ENCODE peak calls at places on chromosomes 4 and X, in seven cellular contexts. B is fibroblast of lung, D is left ventricle myocardium inferior, H is uterus, X is heart left ventricle, S is SK-N-SH, J is pancreas. O is an unnamed sample. For H3K27me3 and H3K4me1, the result is how much of the 10 kb centered on the place peaks cover.

GRCh38 chr4:26871611-26872010 is 11.0 kb downstream of the STIM2 start:
- DNase-seq in B (peak), D (no peak), H (no peak), X (no peak), S (peak), J (no peak), O (no peak)

GRCh38 chr4:15182600-15183222 is 180.4 kb downstream of the CPEB2 start:
- DNase-seq in B (peak), D (no peak), H (no peak), X (no peak), S (no peak), J (no peak), O (no peak)

GRCh38 chrX:153624196-153625091 is 22.6 kb upstream of the DUSP9 start:
- DNase-seq in B (no peak), D (no peak), H (no peak), X (no peak), S (no peak), J (peak), O (no peak)

GRCh38 chrX:14886252-14886651 is 13.0 kb downstream of the MOSPD2 start:
- DNase-seq in B (no peak), D (no peak), H (no peak), X (no peak), S (no peak), J (no peak), O (no peak)

GRCh38 chr4:103422467-103423219 is 224.5 kb upstream of the CENPE start:
- DNase-seq in B (no peak), D (no peak), H (no peak), X (no peak), S (no peak), J (no peak), O (no peak)

GRCh38 chr4:32684160-32684559 is 1964.0 kb downstream of the PCDH7 start:
- DNase-seq in B (no peak), D (no peak), H (no peak), X (no peak), S (no peak), J (no peak), O (no peak)

GRCh38 chrX:104351173-104351769 is 96.5 kb upstream of the ESX1 start:
- DNase-seq in B (peak), D (no peak), H (no peak), X (no peak), S (no peak), J (no peak), O (no peak)

GRCh38 chr4:152680988-152681731 is 1.4 kb upstream of the TMEM154 start:
- DNase-seq in B (peak), D (no peak), H (no peak), X (no peak), S (no peak), J (no peak), O (no peak)

GRCh38 chr4:70505152-70505748 is 13.1 kb upstream of the AMTN start:
- DNase-seq in B (peak), D (no peak), H (no peak), X (peak), S (peak), J (peak), O (peak)

GRCh38 chr4:186189656-186190055 is 1.7 kb upstream of the CYP4V2 start:
- DNase-seq in B (no peak), D (no peak), H (no peak), X (no peak), S (no peak), J (no peak), O (no peak)

GRCh38 chr4:45662996-45663395 is 460.9 kb downstream of the GABRG1 start:
- DNase-seq in B (peak), D (peak), H (no peak), X (no peak), S (no peak), J (peak), O (peak)

GRCh38 chr4:143417679-143418403 is 81.2 kb downstream of the GAB1 start:
- DNase-seq in B (no peak), D (no peak), H (no peak), X (no peak), S (no peak), J (no peak), O (no peak)

GRCh38 chrX:64093761-64094160 is 111.7 kb downstream of the AMER1 start:
- DNase-seq in B (no peak), D (no peak), H (no peak), X (no peak), S (peak), J (no peak), O (no peak)

GRCh38 chr4:101256222-101256621 is 91.1 kb downstream of the PPP3CA start:
- DNase-seq in B (no peak), D (no peak), H (no peak), X (no peak), S (no peak), J (no peak), O (no peak)

GRCh38 chrX:150683536-150684146 is 9.6 kb upstream of the MTMR1 start:
- DNase-seq in B (no peak), D (no peak), H (no peak), X (no peak), S (peak), J (no peak), O (no peak)

GRCh38 chr4:86737244-86737643 is 111.9 kb downstream of the SLC10A6 start:
- DNase-seq in B (no peak), D (no peak), H (no peak), X (no peak), S (no peak), J (no peak), O (no peak)

GRCh38 chrX:129714581-129714980 is 24.2 kb upstream of the XPNPEP2 start:
- DNase-seq in B (no peak), D (no peak), H (no peak), X (no peak), S (no peak), J (no peak), O (no peak)

GRCh38 chr4:61152433-61152832 is 47.7 kb upstream of the ADGRL3 start:
- DNase-seq in B (no peak), D (no peak), H (no peak), X (no peak), S (no peak), J (no peak), O (no peak)

GRCh38 chrX:13688772-13689518 is at the start of gene RAB9A:
- DNase-seq in B (peak), D (peak), H (peak), X (peak), S (peak), J (peak), O (peak)

DNA sequence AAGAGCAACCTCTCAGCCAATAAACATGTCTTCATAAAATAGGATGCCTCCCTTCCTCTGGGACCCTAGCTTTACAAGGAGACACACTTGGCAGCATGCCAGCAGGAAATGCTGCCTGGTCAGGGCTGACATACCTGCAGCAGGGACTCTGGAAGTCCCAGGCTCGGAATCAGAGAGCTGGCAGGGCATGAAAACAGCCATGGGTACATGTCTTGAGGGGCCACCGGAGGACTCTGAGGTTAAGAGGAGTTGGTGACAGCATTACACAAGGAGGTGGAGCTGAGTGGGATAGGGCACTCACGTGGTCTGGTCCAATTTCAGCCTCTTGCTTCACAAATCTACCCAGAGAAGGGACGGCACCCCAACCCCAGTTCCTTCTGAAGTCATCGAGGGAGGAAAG is 15.7 kb downstream of the MSX1 start:
- DNase-seq in B (no peak), D (no peak), H (no peak), X (no peak), S (no peak), J (no peak), O (no peak)
- H3K27me3 ChIP-seq in B (under half), D (half or more), H (under half), X (half or more), S (half or more), J (under half), O (half or more)

GRCh38 chr4:56181140-56181950 is 205.9 kb downstream of the AASDH start:
- DNase-seq in B (peak), D (no peak), H (no peak), X (no peak), S (no peak), J (no peak), O (no peak)

GRCh38 chr4:56186808-56187523 is 200.3 kb downstream of the AASDH start:
- DNase-seq in B (no peak), D (no peak), H (no peak), X (no peak), S (no peak), J (no peak), O (no peak)

GRCh38 chr4:56182356-56182755 is 204.9 kb downstream of the AASDH start:
- DNase-seq in B (no peak), D (no peak), H (no peak), X (no peak), S (no peak), J (no peak), O (no peak)

GRCh38 chr4:56184214-56184613 is 203.1 kb downstream of the AASDH start:
- DNase-seq in B (no peak), D (no peak), H (no peak), X (no peak), S (no peak), J (no peak), O (no peak)

GRCh38 chr4:56183344-56183959 is 203.8 kb downstream of the AASDH start:
- DNase-seq in B (no peak), D (no peak), H (no peak), X (no peak), S (no peak), J (no peak), O (no peak)
- H3K27ac ChIP-seq in B (no peak), D (no peak), H (no peak), X (no peak), S (no peak), J (no peak), O (no peak)

DNA sequence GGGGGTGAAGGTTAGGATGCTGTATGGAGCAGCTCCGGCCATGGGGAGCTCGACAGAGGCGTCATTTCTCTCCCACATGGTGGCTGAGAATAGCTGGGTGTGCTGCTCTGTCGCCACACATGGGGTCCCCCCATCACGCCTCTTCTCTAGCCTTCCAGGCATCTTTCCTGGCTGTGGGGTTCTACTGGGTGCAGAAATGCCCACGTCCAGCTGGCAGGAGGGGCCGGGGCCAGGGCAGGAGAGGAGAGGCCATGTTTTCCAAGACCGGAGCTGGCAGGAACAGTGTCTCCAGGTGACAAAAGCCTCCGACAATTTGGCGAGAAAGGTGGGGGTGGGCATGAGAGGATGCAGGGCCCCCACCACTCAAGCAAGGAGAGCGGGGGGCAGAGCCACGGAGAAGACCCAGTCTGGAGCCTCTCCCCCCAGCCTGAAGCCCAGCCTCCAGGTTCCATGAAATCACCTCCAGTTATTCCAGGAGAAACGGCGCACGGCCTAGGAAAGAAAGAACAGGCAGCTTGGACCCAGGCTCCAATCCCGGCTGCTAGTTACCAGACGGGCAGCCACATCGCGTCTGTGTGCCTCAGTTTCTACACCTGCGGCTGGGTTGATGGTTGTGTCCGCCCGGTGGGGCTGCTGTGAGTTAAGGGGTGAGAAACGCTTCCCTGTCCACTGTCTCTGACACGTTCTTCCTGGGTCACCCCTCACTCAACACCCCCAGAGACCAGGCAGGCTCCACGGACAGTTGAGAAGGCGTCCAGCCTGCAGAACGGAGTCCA is 27.4 kb upstream of the SPON2 start:
- DNase-seq in B (no peak), D (no peak), H (peak), X (no peak), S (peak), J (peak), O (peak)
- H3K4me1 ChIP-seq in B (under half), D (under half), H (under half), X (under half), S (under half), J (under half), O (under half)

DNA sequence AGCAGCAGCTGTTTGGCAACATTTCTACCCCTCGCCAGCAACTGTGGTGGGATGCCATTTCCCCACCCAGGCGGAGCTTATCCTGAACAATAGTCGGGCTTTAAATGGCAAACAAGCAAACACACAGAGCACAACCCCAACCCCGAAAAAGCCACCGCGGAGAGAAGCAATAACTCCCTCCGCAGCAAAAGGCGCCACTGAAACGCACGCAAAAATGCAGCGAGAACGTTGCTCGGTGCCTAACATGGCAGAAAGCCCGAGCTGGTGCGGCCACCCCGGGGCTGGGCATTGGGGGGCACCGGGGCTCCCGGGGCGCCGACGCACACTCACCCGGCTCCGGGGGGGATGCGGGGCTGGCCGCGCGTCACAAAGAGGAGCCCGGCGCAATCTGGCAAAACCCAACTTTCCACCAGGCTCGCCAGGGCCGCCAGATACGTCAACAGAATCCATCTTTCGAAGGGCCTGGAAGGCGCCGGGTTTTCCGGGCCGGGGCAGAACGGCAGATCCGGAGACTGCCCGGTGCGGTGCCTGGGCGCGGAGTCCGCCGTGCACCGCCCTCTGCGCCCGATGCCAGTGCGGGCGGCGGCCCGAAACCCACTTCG is 818 bp downstream of the RAI2 start:
- DNase-seq in B (peak), D (peak), H (peak), X (no peak), S (peak), J (peak), O (peak)
- H3K27me3 ChIP-seq in B (under half), D (under half), H (under half), X (under half), S (under half), J (under half), O (under half)

GRCh38 chr4:151407466-151408379 is 1.3 kb upstream of the FHIP1A start:
- DNase-seq in B (peak), D (peak), H (peak), X (peak), S (peak), J (peak), O (no peak)

GRCh38 chr4:151407018-151407417 is 2.0 kb upstream of the FHIP1A start:
- DNase-seq in B (no peak), D (no peak), H (no peak), X (no peak), S (no peak), J (no peak), O (no peak)

GRCh38 chr4:151408630-151409469 is at the start of gene FHIP1A:
- DNase-seq in B (peak), D (peak), H (peak), X (peak), S (peak), J (peak), O (peak)

GRCh38 chr4:151409470-151410313 is 716 bp downstream of the FHIP1A start:
- DNase-seq in B (no peak), D (no peak), H (peak), X (peak), S (peak), J (peak), O (peak)

GRCh38 chr4:151408380-151408629 is 671 bp upstream of the FHIP1A start:
- DNase-seq in B (no peak), D (no peak), H (no peak), X (no peak), S (no peak), J (no peak), O (no peak)
- H3K27ac ChIP-seq in B (no peak), D (peak), H (peak), X (peak), S (no peak), J (peak), O (peak)

GRCh38 chr4:137543198-137543597 is 10.9 kb upstream of the PCDH18 start:
- DNase-seq in B (no peak), D (no peak), H (no peak), X (no peak), S (no peak), J (no peak), O (no peak)
- H3K4me1 ChIP-seq in B (under half), D (under half), H (under half), X (under half), S (under half), J (under half), O (under half)

GRCh38 chr4:786861-787300 is 39.0 kb downstream of the CPLX1 start:
- DNase-seq in B (no peak), D (no peak), H (no peak), X (peak), S (peak), J (peak), O (peak)
- H3K27me3 ChIP-seq in B (under half), D (half or more), H (under half), X (under half), S (under half), J (under half), O (under half)

GRCh38 chr4:68062501-68062900 is 67.2 kb downstream of the TMPRSS11F start:
- DNase-seq in B (no peak), D (no peak), H (no peak), X (no peak), S (no peak), J (no peak), O (no peak)
- H3K27ac ChIP-seq in B (no peak), D (no peak), H (no peak), X (no peak), S (no peak), J (no peak), O (no peak)

GRCh38 chr4:2800691-2801596 is 8.1 kb downstream of the SH3BP2 start:
- DNase-seq in B (peak), D (peak), H (peak), X (peak), S (peak), J (peak), O (peak)
- H3K4me1 ChIP-seq in B (under half), D (half or more), H (under half), X (half or more), S (half or more), J (under half), O (half or more)

GRCh38 chr4:7396186-7396585 is 38.5 kb downstream of the PSAPL1 start:
- DNase-seq in B (no peak), D (no peak), H (peak), X (no peak), S (no peak), J (no peak), O (no peak)

GRCh38 chr4:7394184-7394575 is 40.5 kb downstream of the PSAPL1 start:
- DNase-seq in B (no peak), D (no peak), H (no peak), X (no peak), S (no peak), J (no peak), O (no peak)

GRCh38 chr4:7395635-7396034 is 39.1 kb downstream of the PSAPL1 start:
- DNase-seq in B (no peak), D (no peak), H (peak), X (peak), S (peak), J (no peak), O (no peak)

GRCh38 chr4:7393491-7394183 is 41.1 kb downstream of the PSAPL1 start:
- DNase-seq in B (no peak), D (no peak), H (peak), X (peak), S (peak), J (no peak), O (no peak)

DNA sequence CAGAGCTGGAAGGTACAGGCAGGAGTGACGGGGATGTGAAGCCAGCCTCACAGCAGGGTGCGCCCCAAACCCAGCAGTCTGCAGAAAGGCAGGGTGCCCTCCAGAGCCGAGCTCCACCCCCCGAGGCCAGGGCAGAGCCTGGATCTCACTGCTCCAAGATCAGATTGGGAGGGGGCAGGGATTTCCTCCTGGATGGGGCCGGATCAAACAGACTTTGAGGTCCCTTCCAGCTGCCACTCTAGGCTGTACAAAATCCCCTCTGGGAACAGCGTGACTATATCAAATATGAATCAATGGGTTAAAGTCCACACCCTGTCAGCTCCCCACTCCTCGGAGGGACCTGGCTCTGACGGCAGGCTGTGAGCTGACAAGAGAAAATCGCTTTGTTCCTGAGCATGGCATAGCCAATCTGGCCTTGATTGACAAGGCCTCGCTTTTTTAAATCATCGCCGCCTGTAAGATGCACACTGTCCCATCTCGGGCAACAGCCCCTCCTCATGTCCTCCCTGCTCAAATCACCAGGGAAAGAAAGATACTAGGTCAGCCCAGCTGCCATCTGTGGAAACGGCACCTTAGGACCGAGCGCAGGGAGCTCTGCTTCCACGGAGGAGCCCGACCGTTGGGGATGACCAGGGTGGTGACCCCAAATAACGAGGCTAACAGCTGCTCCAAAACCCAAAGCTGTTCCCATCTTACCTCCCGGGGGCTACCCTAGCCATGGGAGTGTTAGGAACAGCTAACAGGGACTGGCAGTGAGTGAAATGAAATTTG is 39.9 kb downstream of the PSAPL1 start:
- DNase-seq in B (no peak), D (no peak), H (peak), X (peak), S (peak), J (no peak), O (no peak)
- H3K27me3 ChIP-seq in B (under half), D (half or more), H (under half), X (under half), S (under half), J (under half), O (under half)